ENCODE peak calls at places on chromosome 9, in six cellular contexts. K, A, R, D, F and U are unnamed samples.

GRCh38 chr9:36492849-36493248 is 79.8 kb upstream of the MELK start:
- DNase-seq in D (no peak), F (peak; percentile 9), A (no peak), K (no peak), R (no peak), U (no peak)

GRCh38 chr9:90641868-90642558 is 611 bp downstream of the DIRAS2 start:
- DNase-seq in K (no peak), A (no peak), R (no peak), F (no peak), D (no peak), U (no peak)

GRCh38 chr9:92564479-92564878 is 28.7 kb upstream of the ECM2 start:
- DNase-seq in R (no peak), F (no peak), A (no peak), D (no peak), K (no peak), U (no peak)

GRCh38 chr9:91960367-91960766 is 10.3 kb upstream of the ROR2 start:
- DNase-seq in F (no peak), A (no peak), R (no peak), K (no peak), D (no peak), U (no peak)

GRCh38 chr9:136855461-136856077 is 3.4 kb downstream of the MAMDC4 start:
- DNase-seq in D (no peak), K (no peak), R (no peak), A (no peak), F (no peak), U (no peak)

GRCh38 chr9:136596630-136597031 is 50.8 kb upstream of the NOTCH1 start:
- DNase-seq in K (no peak), A (no peak), F (no peak), R (peak; percentile 33), D (no peak), U (no peak)

GRCh38 chr9:1216532-1216931 is 166.4 kb downstream of the DMRT2 start:
- DNase-seq in K (no peak), D (no peak), A (no peak), R (no peak), F (no peak), U (no peak)

GRCh38 chr9:97283768-97284167 is 23.7 kb upstream of the CCDC180 start:
- DNase-seq in F (no peak), D (no peak), K (no peak), A (no peak), R (no peak), U (no peak)

GRCh38 chr9:109574061-109574882 is 76.2 kb upstream of the PTPN3 start:
- DNase-seq in F (peak; percentile 3), R (no peak), K (no peak), A (peak; percentile 62), D (no peak), U (peak; percentile 10)

GRCh38 chr9:78543353-78543752 is 246.4 kb downstream of the PSAT1 start:
- DNase-seq in K (no peak), D (no peak), A (no peak), F (no peak), R (no peak), U (no peak)

GRCh38 chr9:86275962-86276361 is 6.4 kb downstream of the ISCA1 start:
- DNase-seq in R (no peak), A (peak; percentile 5), K (no peak), F (no peak), D (no peak), U (no peak)

GRCh38 chr9:123131258-123131657 is 97.8 kb downstream of the GPR21 start:
- DNase-seq in R (no peak), D (no peak), F (peak; percentile 37), A (peak; percentile 59), K (no peak), U (peak; percentile 58)

GRCh38 chr9:75880556-75880955 is 9.9 kb upstream of the PCSK5 start:
- DNase-seq in D (no peak), A (no peak), K (no peak), F (no peak), R (no peak), U (no peak)

GRCh38 chr9:73081979-73082657 is 69.5 kb upstream of the ANXA1 start:
- DNase-seq in F (no peak), D (no peak), K (no peak), A (peak; percentile 53), R (no peak), U (peak; percentile 19)

GRCh38 chr9:134769084-134769455 is 111.5 kb upstream of the FCN2 start:
- DNase-seq in D (no peak), K (no peak), R (no peak), A (no peak), F (no peak), U (peak; percentile 19)

GRCh38 chr9:136119259-136120118 is 814 bp upstream of the TMEM250 start:
- DNase-seq in A (peak; percentile 52), F (no peak), D (no peak), R (no peak), K (no peak), U (no peak)

GRCh38 chr9:111412280-111412679 is 71.9 kb downstream of the ECPAS start:
- DNase-seq in D (no peak), F (no peak), K (no peak), R (peak; percentile 49), A (no peak), U (no peak)

GRCh38 chr9:3912817-3913216 is 387.0 kb upstream of the RFX3 start:
- DNase-seq in K (no peak), A (peak; percentile 71), F (peak; percentile 56), R (no peak), D (no peak), U (no peak)

GRCh38 chr9:138020120-138020794 is 142.7 kb downstream of the CACNA1B start:
- DNase-seq in A (no peak), K (no peak), D (no peak), F (no peak), R (no peak), U (no peak)

GRCh38 chr9:128175102-128175563 is 15.1 kb downstream of the BBLN start:
- DNase-seq in K (no peak), R (no peak), F (no peak), D (no peak), A (no peak), U (no peak)

GRCh38 chr9:86513429-86513828 is 159.2 kb upstream of the TUT7 start:
- DNase-seq in K (no peak), R (no peak), D (no peak), A (no peak), F (no peak), U (no peak)

GRCh38 chr9:120946259-120946658 is 19.7 kb upstream of the TRAF1 start:
- DNase-seq in R (no peak), D (no peak), F (no peak), A (no peak), K (no peak), U (no peak)

GRCh38 chr9:36268007-36268427 is 9.8 kb upstream of the GNE start:
- DNase-seq in A (no peak), R (no peak), F (no peak), D (no peak), K (no peak), U (no peak)